ENCODE peak calls at places on chromosomes 5 and 9, in eight cellular contexts. C is RKO; M is islet precursor cell; I is activated naive CD8-positive, alpha-beta T cell treated with anti-CD3 and anti-CD28 coated beads, Interleukin-2, amount 50 U/mL, for 24 hours; B is T-helper 1 cell; J is left colon; P is GM12865; X is nephron progenitor cell. D is an unnamed sample.

GRCh38 chr9:110432253-110432652 is 94.6 kb upstream of the TXNDC8 start:
- DNase-seq in C (no peak), M (no peak), I (no peak), B (no peak), J (no peak), P (no peak), X (no peak), D (no peak)

GRCh38 chr5:80516826-80517225 is 28.9 kb downstream of the FAM151B start:
- DNase-seq in C (peak; percentile 92), M (peak; percentile 53), I (peak; percentile 39), B (no peak), J (no peak), P (peak; percentile 31), X (no peak), D (no peak)

GRCh38 chr9:90974007-90974406 is 172.4 kb downstream of the SYK start:
- DNase-seq in C (no peak), M (no peak), I (no peak), B (no peak), J (no peak), P (peak; percentile 58), X (no peak), D (no peak)

GRCh38 chr5:176491056-176491646 is 43.0 kb downstream of the FAF2 start:
- DNase-seq in C (no peak), M (no peak), I (no peak), B (no peak), J (no peak), P (no peak), X (no peak), D (no peak)

GRCh38 chr9:87889882-87890252 is 7.2 kb downstream of the SPATA31E1 start:
- DNase-seq in C (no peak), M (peak; percentile 42), I (no peak), B (no peak), J (no peak), P (no peak), X (no peak), D (no peak)

GRCh38 chr5:133817456-133817855 is 151.0 kb downstream of the C5orf15 start:
- DNase-seq in C (no peak), M (peak; percentile 31), I (no peak), B (no peak), J (no peak), P (no peak), X (no peak), D (no peak)

GRCh38 chr5:31220968-31221367 is 27.5 kb downstream of the CDH6 start:
- DNase-seq in C (no peak), M (no peak), I (no peak), B (no peak), J (no peak), P (no peak), X (no peak), D (no peak)

GRCh38 chr9:124782661-124783574 is 6.0 kb downstream of the OLFML2A start:
- DNase-seq in C (no peak), M (peak; percentile 51), I (no peak), B (no peak), J (no peak), P (no peak), X (no peak), D (no peak)

GRCh38 chr5:104344809-104345512 is 782.4 kb upstream of the NUDT12 start:
- DNase-seq in C (peak; percentile 66), M (no peak), I (no peak), B (no peak), J (no peak), P (no peak), X (no peak), D (no peak)

GRCh38 chr9:13278368-13279246 is 885 bp downstream of the MPDZ start:
- DNase-seq in C (no peak), M (peak; percentile 90), I (no peak), B (no peak), J (peak; percentile 46), P (no peak), X (peak; percentile 57), D (peak; percentile 61)

GRCh38 chr5:9898319-9898718 is 268.2 kb upstream of the TAS2R1 start:
- DNase-seq in C (peak; percentile 42), M (peak; percentile 66), I (no peak), B (no peak), J (no peak), P (peak; percentile 46), X (no peak), D (peak; percentile 36)

GRCh38 chr9:135802876-135803419 is 101.0 kb downstream of the KCNT1 start:
- DNase-seq in C (no peak), M (no peak), I (no peak), B (no peak), J (no peak), P (no peak), X (no peak), D (no peak)

GRCh38 chr5:6604341-6604740 is 28.5 kb downstream of the NSUN2 start:
- DNase-seq in C (no peak), M (no peak), I (no peak), B (no peak), J (no peak), P (no peak), X (no peak), D (no peak)

GRCh38 chr5:175701797-175702196 is 43.9 kb downstream of the HRH2 start:
- DNase-seq in C (no peak), M (no peak), I (no peak), B (no peak), J (no peak), P (no peak), X (no peak), D (no peak)

GRCh38 chr5:128539038-128539429 is 989 bp upstream of the FBN2 start:
- DNase-seq in C (no peak), M (peak; percentile 84), I (no peak), B (no peak), J (no peak), P (peak; percentile 15), X (no peak), D (no peak)

D was measured in endothelial cell.